ENCODE peak calls at places on chromosome 4, in ten cellular contexts. One of them, this sample, is unnamed.

GRCh38 chr4:99029852-99030251 is 34.3 kb downstream of the METAP1 start:
- DNase-seq in cardiac septum: no peak
- DNase-seq in NCI-H2081 treated with DMSO at 0.1 percent for 48 hours: no peak
- DNase-seq in ureter: no peak
- DNase-seq in C1 segment of cervical spinal cord: no peak
- DNase-seq in H4: no peak
- DNase-seq in EL: no peak
- DNase-seq in T-helper 17 cell: no peak
- DNase-seq in stimulated activated CD8-positive, alpha-beta memory T cell treated with anti-CD3 and anti-CD28 coated beads, Interleukin-12 subunit alpha, Interleukin-12 subunit beta, amount 100 ng/mL, for 4 hours: no peak
- DNase-seq in NCI-H1417: no peak
- DNase-seq in this sample: no peak

GRCh38 chr4:126939401-126939800 is 693.4 kb upstream of the INTU start:
- DNase-seq in cardiac septum: no peak
- DNase-seq in NCI-H2081 treated with DMSO at 0.1 percent for 48 hours: no peak
- DNase-seq in ureter: no peak
- DNase-seq in C1 segment of cervical spinal cord: no peak
- DNase-seq in H4: peak
- DNase-seq in EL: peak
- DNase-seq in T-helper 17 cell: no peak
- DNase-seq in stimulated activated CD8-positive, alpha-beta memory T cell treated with anti-CD3 and anti-CD28 coated beads, Interleukin-12 subunit alpha, Interleukin-12 subunit beta, amount 100 ng/mL, for 4 hours: no peak
- DNase-seq in NCI-H1417: no peak
- DNase-seq in this sample: no peak

GRCh38 chr4:175127314-175127713 is 209.2 kb downstream of the ADAM29 start:
- DNase-seq in cardiac septum: no peak
- DNase-seq in NCI-H2081 treated with DMSO at 0.1 percent for 48 hours: no peak
- DNase-seq in ureter: no peak
- DNase-seq in C1 segment of cervical spinal cord: no peak
- DNase-seq in H4: peak
- DNase-seq in EL: peak
- DNase-seq in T-helper 17 cell: no peak
- DNase-seq in stimulated activated CD8-positive, alpha-beta memory T cell treated with anti-CD3 and anti-CD28 coated beads, Interleukin-12 subunit alpha, Interleukin-12 subunit beta, amount 100 ng/mL, for 4 hours: no peak
- DNase-seq in NCI-H1417: no peak
- DNase-seq in this sample: no peak

GRCh38 chr4:177367336-177367735 is 57.7 kb downstream of the NEIL3 start:
- DNase-seq in cardiac septum: no peak
- DNase-seq in NCI-H2081 treated with DMSO at 0.1 percent for 48 hours: no peak
- DNase-seq in ureter: no peak
- DNase-seq in C1 segment of cervical spinal cord: no peak
- DNase-seq in H4: no peak
- DNase-seq in EL: peak
- DNase-seq in T-helper 17 cell: no peak
- DNase-seq in stimulated activated CD8-positive, alpha-beta memory T cell treated with anti-CD3 and anti-CD28 coated beads, Interleukin-12 subunit alpha, Interleukin-12 subunit beta, amount 100 ng/mL, for 4 hours: no peak
- DNase-seq in NCI-H1417: no peak
- DNase-seq in this sample: no peak

GRCh38 chr4:169604131-169604900 is 8.1 kb downstream of the NEK1 start:
- DNase-seq in cardiac septum: no peak
- DNase-seq in NCI-H2081 treated with DMSO at 0.1 percent for 48 hours: no peak
- DNase-seq in ureter: no peak
- DNase-seq in C1 segment of cervical spinal cord: no peak
- DNase-seq in H4: peak
- DNase-seq in EL: peak
- DNase-seq in T-helper 17 cell: no peak
- DNase-seq in stimulated activated CD8-positive, alpha-beta memory T cell treated with anti-CD3 and anti-CD28 coated beads, Interleukin-12 subunit alpha, Interleukin-12 subunit beta, amount 100 ng/mL, for 4 hours: no peak
- DNase-seq in NCI-H1417: no peak
- DNase-seq in this sample: no peak

GRCh38 chr4:152773953-152774352 is 5.6 kb downstream of the TIGD4 start:
- DNase-seq in cardiac septum: no peak
- DNase-seq in NCI-H2081 treated with DMSO at 0.1 percent for 48 hours: no peak
- DNase-seq in ureter: no peak
- DNase-seq in C1 segment of cervical spinal cord: no peak
- DNase-seq in H4: no peak
- DNase-seq in EL: no peak
- DNase-seq in T-helper 17 cell: no peak
- DNase-seq in stimulated activated CD8-positive, alpha-beta memory T cell treated with anti-CD3 and anti-CD28 coated beads, Interleukin-12 subunit alpha, Interleukin-12 subunit beta, amount 100 ng/mL, for 4 hours: no peak
- DNase-seq in NCI-H1417: no peak
- DNase-seq in this sample: no peak

GRCh38 chr4:18398661-18399060 is 377.1 kb upstream of the LCORL start:
- DNase-seq in cardiac septum: no peak
- DNase-seq in NCI-H2081 treated with DMSO at 0.1 percent for 48 hours: no peak
- DNase-seq in ureter: no peak
- DNase-seq in C1 segment of cervical spinal cord: no peak
- DNase-seq in H4: no peak
- DNase-seq in EL: no peak
- DNase-seq in T-helper 17 cell: no peak
- DNase-seq in stimulated activated CD8-positive, alpha-beta memory T cell treated with anti-CD3 and anti-CD28 coated beads, Interleukin-12 subunit alpha, Interleukin-12 subunit beta, amount 100 ng/mL, for 4 hours: no peak
- DNase-seq in NCI-H1417: peak
- DNase-seq in this sample: no peak

GRCh38 chr4:76550966-76551780 is 116.1 kb downstream of the SHROOM3 start:
- DNase-seq in cardiac septum: no peak
- DNase-seq in NCI-H2081 treated with DMSO at 0.1 percent for 48 hours: no peak
- DNase-seq in ureter: no peak
- DNase-seq in C1 segment of cervical spinal cord: no peak
- DNase-seq in H4: peak
- DNase-seq in EL: no peak
- DNase-seq in T-helper 17 cell: no peak
- DNase-seq in stimulated activated CD8-positive, alpha-beta memory T cell treated with anti-CD3 and anti-CD28 coated beads, Interleukin-12 subunit alpha, Interleukin-12 subunit beta, amount 100 ng/mL, for 4 hours: no peak
- DNase-seq in NCI-H1417: no peak
- DNase-seq in this sample: no peak

GRCh38 chr4:1542226-1542490 is 135.9 kb upstream of the NKX1-1 start:
- DNase-seq in cardiac septum: no peak
- DNase-seq in NCI-H2081 treated with DMSO at 0.1 percent for 48 hours: no peak
- DNase-seq in ureter: no peak
- DNase-seq in C1 segment of cervical spinal cord: no peak
- DNase-seq in H4: no peak
- DNase-seq in EL: no peak
- DNase-seq in T-helper 17 cell: no peak
- DNase-seq in stimulated activated CD8-positive, alpha-beta memory T cell treated with anti-CD3 and anti-CD28 coated beads, Interleukin-12 subunit alpha, Interleukin-12 subunit beta, amount 100 ng/mL, for 4 hours: no peak
- DNase-seq in NCI-H1417: no peak
- DNase-seq in this sample: no peak

GRCh38 chr4:152148057-152148456 is 387.2 kb upstream of the GATB start:
- DNase-seq in cardiac septum: no peak
- DNase-seq in NCI-H2081 treated with DMSO at 0.1 percent for 48 hours: no peak
- DNase-seq in ureter: no peak
- DNase-seq in C1 segment of cervical spinal cord: no peak
- DNase-seq in H4: no peak
- DNase-seq in EL: no peak
- DNase-seq in T-helper 17 cell: no peak
- DNase-seq in stimulated activated CD8-positive, alpha-beta memory T cell treated with anti-CD3 and anti-CD28 coated beads, Interleukin-12 subunit alpha, Interleukin-12 subunit beta, amount 100 ng/mL, for 4 hours: no peak
- DNase-seq in NCI-H1417: no peak
- DNase-seq in this sample: no peak

GRCh38 chr4:76233967-76234678 is 17.4 kb upstream of the FAM47E start:
- DNase-seq in cardiac septum: no peak
- DNase-seq in NCI-H2081 treated with DMSO at 0.1 percent for 48 hours: no peak
- DNase-seq in ureter: no peak
- DNase-seq in C1 segment of cervical spinal cord: peak
- DNase-seq in H4: no peak
- DNase-seq in EL: no peak
- DNase-seq in T-helper 17 cell: no peak
- DNase-seq in stimulated activated CD8-positive, alpha-beta memory T cell treated with anti-CD3 and anti-CD28 coated beads, Interleukin-12 subunit alpha, Interleukin-12 subunit beta, amount 100 ng/mL, for 4 hours: no peak
- DNase-seq in NCI-H1417: no peak
- DNase-seq in this sample: no peak

GRCh38 chr4:59537231-59537886 is 1662.8 kb upstream of the ADGRL3 start:
- DNase-seq in cardiac septum: no peak
- DNase-seq in NCI-H2081 treated with DMSO at 0.1 percent for 48 hours: no peak
- DNase-seq in ureter: no peak
- DNase-seq in C1 segment of cervical spinal cord: no peak
- DNase-seq in H4: no peak
- DNase-seq in EL: no peak
- DNase-seq in T-helper 17 cell: no peak
- DNase-seq in stimulated activated CD8-positive, alpha-beta memory T cell treated with anti-CD3 and anti-CD28 coated beads, Interleukin-12 subunit alpha, Interleukin-12 subunit beta, amount 100 ng/mL, for 4 hours: no peak
- DNase-seq in NCI-H1417: no peak
- DNase-seq in this sample: no peak

GRCh38 chr4:89939994-89940393 is 45.3 kb downstream of the MMRN1 start:
- DNase-seq in cardiac septum: no peak
- DNase-seq in NCI-H2081 treated with DMSO at 0.1 percent for 48 hours: peak
- DNase-seq in ureter: no peak
- DNase-seq in C1 segment of cervical spinal cord: no peak
- DNase-seq in H4: peak
- DNase-seq in EL: no peak
- DNase-seq in T-helper 17 cell: no peak
- DNase-seq in stimulated activated CD8-positive, alpha-beta memory T cell treated with anti-CD3 and anti-CD28 coated beads, Interleukin-12 subunit alpha, Interleukin-12 subunit beta, amount 100 ng/mL, for 4 hours: no peak
- DNase-seq in NCI-H1417: peak
- DNase-seq in this sample: no peak

GRCh38 chr4:72701987-72702819 is 133.2 kb upstream of the ADAMTS3 start:
- DNase-seq in cardiac septum: no peak
- DNase-seq in NCI-H2081 treated with DMSO at 0.1 percent for 48 hours: peak
- DNase-seq in ureter: no peak
- DNase-seq in C1 segment of cervical spinal cord: no peak
- DNase-seq in H4: peak
- DNase-seq in EL: peak
- DNase-seq in T-helper 17 cell: no peak
- DNase-seq in stimulated activated CD8-positive, alpha-beta memory T cell treated with anti-CD3 and anti-CD28 coated beads, Interleukin-12 subunit alpha, Interleukin-12 subunit beta, amount 100 ng/mL, for 4 hours: no peak
- DNase-seq in NCI-H1417: no peak
- DNase-seq in this sample: peak

GRCh38 chr4:1722551-1723071 is 1.3 kb downstream of the TACC3 start:
- DNase-seq in cardiac septum: peak
- DNase-seq in NCI-H2081 treated with DMSO at 0.1 percent for 48 hours: no peak
- DNase-seq in ureter: no peak
- DNase-seq in C1 segment of cervical spinal cord: no peak
- DNase-seq in H4: no peak
- DNase-seq in EL: no peak
- DNase-seq in T-helper 17 cell: no peak
- DNase-seq in stimulated activated CD8-positive, alpha-beta memory T cell treated with anti-CD3 and anti-CD28 coated beads, Interleukin-12 subunit alpha, Interleukin-12 subunit beta, amount 100 ng/mL, for 4 hours: no peak
- DNase-seq in NCI-H1417: no peak
- DNase-seq in this sample: no peak

GRCh38 chr4:41752081-41752836 is 3.7 kb upstream of the PHOX2B start:
- DNase-seq in cardiac septum: no peak
- DNase-seq in NCI-H2081 treated with DMSO at 0.1 percent for 48 hours: no peak
- DNase-seq in ureter: no peak
- DNase-seq in C1 segment of cervical spinal cord: no peak
- DNase-seq in H4: no peak
- DNase-seq in EL: no peak
- DNase-seq in T-helper 17 cell: no peak
- DNase-seq in stimulated activated CD8-positive, alpha-beta memory T cell treated with anti-CD3 and anti-CD28 coated beads, Interleukin-12 subunit alpha, Interleukin-12 subunit beta, amount 100 ng/mL, for 4 hours: no peak
- DNase-seq in NCI-H1417: no peak
- DNase-seq in this sample: no peak

GRCh38 chr4:183624548-183624947 is 34.4 kb downstream of the RWDD4 start:
- DNase-seq in cardiac septum: no peak
- DNase-seq in NCI-H2081 treated with DMSO at 0.1 percent for 48 hours: no peak
- DNase-seq in ureter: no peak
- DNase-seq in C1 segment of cervical spinal cord: no peak
- DNase-seq in H4: no peak
- DNase-seq in EL: no peak
- DNase-seq in T-helper 17 cell: no peak
- DNase-seq in stimulated activated CD8-positive, alpha-beta memory T cell treated with anti-CD3 and anti-CD28 coated beads, Interleukin-12 subunit alpha, Interleukin-12 subunit beta, amount 100 ng/mL, for 4 hours: no peak
- DNase-seq in NCI-H1417: no peak
- DNase-seq in this sample: no peak

GRCh38 chr4:76622126-76622525 is 187.1 kb downstream of the SHROOM3 start:
- DNase-seq in cardiac septum: no peak
- DNase-seq in NCI-H2081 treated with DMSO at 0.1 percent for 48 hours: no peak
- DNase-seq in ureter: no peak
- DNase-seq in C1 segment of cervical spinal cord: no peak
- DNase-seq in H4: no peak
- DNase-seq in EL: peak
- DNase-seq in T-helper 17 cell: no peak
- DNase-seq in stimulated activated CD8-positive, alpha-beta memory T cell treated with anti-CD3 and anti-CD28 coated beads, Interleukin-12 subunit alpha, Interleukin-12 subunit beta, amount 100 ng/mL, for 4 hours: no peak
- DNase-seq in NCI-H1417: no peak
- DNase-seq in this sample: no peak

GRCh38 chr4:177484613-177485021 is 42.4 kb upstream of the AGA start:
- DNase-seq in cardiac septum: no peak
- DNase-seq in NCI-H2081 treated with DMSO at 0.1 percent for 48 hours: no peak
- DNase-seq in ureter: no peak
- DNase-seq in C1 segment of cervical spinal cord: no peak
- DNase-seq in H4: peak
- DNase-seq in EL: peak
- DNase-seq in T-helper 17 cell: no peak
- DNase-seq in stimulated activated CD8-positive, alpha-beta memory T cell treated with anti-CD3 and anti-CD28 coated beads, Interleukin-12 subunit alpha, Interleukin-12 subunit beta, amount 100 ng/mL, for 4 hours: no peak
- DNase-seq in NCI-H1417: no peak
- DNase-seq in this sample: peak

GRCh38 chr4:76803522-76803921 is 94.4 kb downstream of the SOWAHB start:
- DNase-seq in cardiac septum: no peak
- DNase-seq in NCI-H2081 treated with DMSO at 0.1 percent for 48 hours: peak
- DNase-seq in ureter: no peak
- DNase-seq in C1 segment of cervical spinal cord: no peak
- DNase-seq in H4: peak
- DNase-seq in EL: peak
- DNase-seq in T-helper 17 cell: no peak
- DNase-seq in stimulated activated CD8-positive, alpha-beta memory T cell treated with anti-CD3 and anti-CD28 coated beads, Interleukin-12 subunit alpha, Interleukin-12 subunit beta, amount 100 ng/mL, for 4 hours: no peak
- DNase-seq in NCI-H1417: peak
- DNase-seq in this sample: no peak

GRCh38 chr4:72951147-72951546 is 118.4 kb downstream of the COX18 start:
- DNase-seq in cardiac septum: no peak
- DNase-seq in NCI-H2081 treated with DMSO at 0.1 percent for 48 hours: no peak
- DNase-seq in ureter: no peak
- DNase-seq in C1 segment of cervical spinal cord: no peak
- DNase-seq in H4: no peak
- DNase-seq in EL: no peak
- DNase-seq in T-helper 17 cell: no peak
- DNase-seq in stimulated activated CD8-positive, alpha-beta memory T cell treated with anti-CD3 and anti-CD28 coated beads, Interleukin-12 subunit alpha, Interleukin-12 subunit beta, amount 100 ng/mL, for 4 hours: no peak
- DNase-seq in NCI-H1417: no peak
- DNase-seq in this sample: no peak

GRCh38 chr4:174349156-174349555 is 65.4 kb downstream of the CEP44 start:
- DNase-seq in cardiac septum: no peak
- DNase-seq in NCI-H2081 treated with DMSO at 0.1 percent for 48 hours: no peak
- DNase-seq in ureter: no peak
- DNase-seq in C1 segment of cervical spinal cord: no peak
- DNase-seq in H4: no peak
- DNase-seq in EL: no peak
- DNase-seq in T-helper 17 cell: no peak
- DNase-seq in stimulated activated CD8-positive, alpha-beta memory T cell treated with anti-CD3 and anti-CD28 coated beads, Interleukin-12 subunit alpha, Interleukin-12 subunit beta, amount 100 ng/mL, for 4 hours: no peak
- DNase-seq in NCI-H1417: no peak
- DNase-seq in this sample: no peak

GRCh38 chr4:62327612-62328297 is 1127.6 kb downstream of the ADGRL3 start:
- DNase-seq in cardiac septum: no peak
- DNase-seq in NCI-H2081 treated with DMSO at 0.1 percent for 48 hours: no peak
- DNase-seq in ureter: no peak
- DNase-seq in C1 segment of cervical spinal cord: no peak
- DNase-seq in H4: no peak
- DNase-seq in EL: no peak
- DNase-seq in T-helper 17 cell: no peak
- DNase-seq in stimulated activated CD8-positive, alpha-beta memory T cell treated with anti-CD3 and anti-CD28 coated beads, Interleukin-12 subunit alpha, Interleukin-12 subunit beta, amount 100 ng/mL, for 4 hours: no peak
- DNase-seq in NCI-H1417: no peak
- DNase-seq in this sample: no peak

GRCh38 chr4:1855334-1856070 is 454 bp downstream of the LETM1 start:
- DNase-seq in cardiac septum: no peak
- DNase-seq in NCI-H2081 treated with DMSO at 0.1 percent for 48 hours: no peak
- DNase-seq in ureter: peak
- DNase-seq in C1 segment of cervical spinal cord: no peak
- DNase-seq in H4: no peak
- DNase-seq in EL: no peak
- DNase-seq in T-helper 17 cell: peak
- DNase-seq in stimulated activated CD8-positive, alpha-beta memory T cell treated with anti-CD3 and anti-CD28 coated beads, Interleukin-12 subunit alpha, Interleukin-12 subunit beta, amount 100 ng/mL, for 4 hours: no peak
- DNase-seq in NCI-H1417: peak
- DNase-seq in this sample: no peak

GRCh38 chr4:42478941-42479340 is 81.7 kb downstream of the SHISA3 start:
- DNase-seq in cardiac septum: no peak
- DNase-seq in NCI-H2081 treated with DMSO at 0.1 percent for 48 hours: no peak
- DNase-seq in ureter: no peak
- DNase-seq in C1 segment of cervical spinal cord: no peak
- DNase-seq in H4: no peak
- DNase-seq in EL: no peak
- DNase-seq in T-helper 17 cell: no peak
- DNase-seq in stimulated activated CD8-positive, alpha-beta memory T cell treated with anti-CD3 and anti-CD28 coated beads, Interleukin-12 subunit alpha, Interleukin-12 subunit beta, amount 100 ng/mL, for 4 hours: no peak
- DNase-seq in NCI-H1417: no peak
- DNase-seq in this sample: peak

GRCh38 chr4:88533088-88533790 is 9.7 kb upstream of the PYURF start:
- DNase-seq in cardiac septum: no peak
- DNase-seq in NCI-H2081 treated with DMSO at 0.1 percent for 48 hours: no peak
- DNase-seq in ureter: no peak
- DNase-seq in C1 segment of cervical spinal cord: no peak
- DNase-seq in H4: no peak
- DNase-seq in EL: peak
- DNase-seq in T-helper 17 cell: no peak
- DNase-seq in stimulated activated CD8-positive, alpha-beta memory T cell treated with anti-CD3 and anti-CD28 coated beads, Interleukin-12 subunit alpha, Interleukin-12 subunit beta, amount 100 ng/mL, for 4 hours: no peak
- DNase-seq in NCI-H1417: no peak
- DNase-seq in this sample: no peak

GRCh38 chr4:121380448-121381147 is at the start of gene QRFPR:
- DNase-seq in cardiac septum: no peak
- DNase-seq in NCI-H2081 treated with DMSO at 0.1 percent for 48 hours: no peak
- DNase-seq in ureter: no peak
- DNase-seq in C1 segment of cervical spinal cord: peak
- DNase-seq in H4: no peak
- DNase-seq in EL: peak
- DNase-seq in T-helper 17 cell: no peak
- DNase-seq in stimulated activated CD8-positive, alpha-beta memory T cell treated with anti-CD3 and anti-CD28 coated beads, Interleukin-12 subunit alpha, Interleukin-12 subunit beta, amount 100 ng/mL, for 4 hours: no peak
- DNase-seq in NCI-H1417: no peak
- DNase-seq in this sample: no peak

GRCh38 chr4:12296366-12296765 is 867.7 kb upstream of the HS3ST1 start:
- DNase-seq in cardiac septum: no peak
- DNase-seq in NCI-H2081 treated with DMSO at 0.1 percent for 48 hours: no peak
- DNase-seq in ureter: no peak
- DNase-seq in C1 segment of cervical spinal cord: no peak
- DNase-seq in H4: no peak
- DNase-seq in EL: no peak
- DNase-seq in T-helper 17 cell: no peak
- DNase-seq in stimulated activated CD8-positive, alpha-beta memory T cell treated with anti-CD3 and anti-CD28 coated beads, Interleukin-12 subunit alpha, Interleukin-12 subunit beta, amount 100 ng/mL, for 4 hours: no peak
- DNase-seq in NCI-H1417: no peak
- DNase-seq in this sample: no peak

This sample was measured in HAP-1.